ENCODE peak calls at places on chromosomes 5 and 9, in six cellular contexts. C is cardiac muscle cell; F is HEK293T; R is Calu3; W is stimulated activated CD4-positive, alpha-beta T cell treated with anti-CD3 and anti-CD28 coated beads, Interleukin-4, amount 100 ng/mL, for 24 hours; Q is NCI-H146. J is an unnamed sample.

GRCh38 chr9:95780751-95781150 is 94.7 kb upstream of the ERCC6L2 start:
- DNase-seq in C (no peak), F (no peak), R (no peak), W (no peak), Q (no peak), J (no peak)

GRCh38 chr9:107700902-107701301 is 211.3 kb upstream of the KLF4 start:
- DNase-seq in C (no peak), F (no peak), R (no peak), W (no peak), Q (no peak), J (no peak)

GRCh38 chr5:170135796-170136490 is 30.2 kb downstream of the FOXI1 start:
- DNase-seq in C (peak; percentile 10), F (no peak), R (no peak), W (no peak), Q (no peak), J (no peak)

GRCh38 chr9:4413856-4414255 is 76.4 kb upstream of the SLC1A1 start:
- DNase-seq in C (peak; percentile 17), F (no peak), R (no peak), W (no peak), Q (no peak), J (no peak)

GRCh38 chr9:15846611-15847010 is 293.8 kb downstream of the CCDC171 start:
- DNase-seq in C (no peak), F (no peak), R (no peak), W (no peak), Q (no peak), J (no peak)

GRCh38 chr5:139470821-139471300 is at the start of gene SMIM33:
- DNase-seq in C (no peak), F (no peak), R (no peak), W (peak; percentile 46), Q (no peak), J (no peak)

GRCh38 chr9:127968046-127968445 is 12.7 kb downstream of the EEIG1 start:
- DNase-seq in C (no peak), F (no peak), R (peak; percentile 78), W (peak; percentile 62), Q (no peak), J (no peak)

GRCh38 chr5:2751592-2752021 is at the start of gene IRX2:
- DNase-seq in C (peak; percentile 73), F (no peak), R (no peak), W (no peak), Q (no peak), J (no peak)

GRCh38 chr9:97807681-97808080 is 45.3 kb upstream of the FOXE1 start:
- DNase-seq in C (no peak), F (no peak), R (no peak), W (no peak), Q (peak; percentile 70), J (no peak)

GRCh38 chr9:121754655-121755436 is 103.4 kb downstream of the DAB2IP start:
- DNase-seq in C (no peak), F (no peak), R (no peak), W (no peak), Q (no peak), J (no peak)

GRCh38 chr9:109230277-109230676 is 63.2 kb upstream of the FRRS1L start:
- DNase-seq in C (no peak), F (no peak), R (no peak), W (no peak), Q (no peak), J (no peak)

GRCh38 chr5:82794876-82795275 is 282.3 kb downstream of the TMEM167A start:
- DNase-seq in C (no peak), F (no peak), R (no peak), W (no peak), Q (no peak), J (no peak)

GRCh38 chr5:139439013-139439903 is at the start of gene DNAJC18:
- DNase-seq in C (peak; percentile 93), F (peak; percentile 93), R (peak; percentile 91), W (peak; percentile 92), Q (peak; percentile 90), J (peak; percentile 91)

GRCh38 chr9:127926961-127927456 is 3.6 kb downstream of the PIP5KL1 start:
- DNase-seq in C (no peak), F (no peak), R (no peak), W (no peak), Q (peak; percentile 48), J (no peak)

GRCh38 chr5:158875272-158875679 is 224.4 kb downstream of the EBF1 start:
- DNase-seq in C (peak; percentile 39), F (no peak), R (no peak), W (no peak), Q (no peak), J (no peak)

GRCh38 chr9:126147186-126147585 is 179.4 kb upstream of the MVB12B start:
- DNase-seq in C (no peak), F (peak; percentile 12), R (no peak), W (no peak), Q (no peak), J (no peak)

GRCh38 chr9:99811172-99811571 is 10.5 kb upstream of the NR4A3 start:
- DNase-seq in C (no peak), F (no peak), R (no peak), W (no peak), Q (no peak), J (no peak)

GRCh38 chr9:113481176-113481805 is 17.8 kb downstream of the RGS3 start:
- DNase-seq in C (no peak), F (no peak), R (no peak), W (no peak), Q (peak; percentile 89), J (no peak)

GRCh38 chr5:113190347-113190746 is 213.7 kb downstream of the DCP2 start:
- DNase-seq in C (peak; percentile 22), F (no peak), R (no peak), W (no peak), Q (no peak), J (no peak)

GRCh38 chr5:7837401-7837800 is 13.5 kb downstream of the CFAP90 start:
- DNase-seq in C (no peak), F (no peak), R (no peak), W (no peak), Q (no peak), J (no peak)

GRCh38 chr5:14239951-14240350 is 96.8 kb downstream of the TRIO start:
- DNase-seq in C (no peak), F (no peak), R (no peak), W (no peak), Q (no peak), J (no peak)

GRCh38 chr5:67773439-67773988 is 442.0 kb upstream of the PIK3R1 start:
- DNase-seq in C (peak; percentile 85), F (no peak), R (peak; percentile 75), W (no peak), Q (peak; percentile 74), J (no peak)

GRCh38 chr5:9241459-9241858 is 304.4 kb downstream of the SEMA5A start:
- DNase-seq in C (no peak), F (no peak), R (no peak), W (no peak), Q (no peak), J (no peak)

GRCh38 chr5:155729684-155730059 is 597.3 kb upstream of the SGCD start:
- DNase-seq in C (peak; percentile 2), F (no peak), R (no peak), W (no peak), Q (no peak), J (no peak)

GRCh38 chr9:133519693-133520092 is 5.1 kb downstream of the MYMK start:
- DNase-seq in C (peak; percentile 18), F (no peak), R (no peak), W (no peak), Q (no peak), J (no peak)

GRCh38 chr5:134139377-134139851 is 24.9 kb downstream of the TCF7 start:
- DNase-seq in C (no peak), F (no peak), R (no peak), W (peak; percentile 2), Q (no peak), J (no peak)

GRCh38 chr9:33263131-33263935 is 1.2 kb downstream of the BAG1 start:
- DNase-seq in C (peak; percentile 24), F (no peak), R (no peak), W (peak; percentile 20), Q (peak; percentile 42), J (peak; percentile 54)

GRCh38 chr5:2357309-2357708 is 394.2 kb downstream of the IRX2 start:
- DNase-seq in C (no peak), F (no peak), R (no peak), W (no peak), Q (no peak), J (no peak)

GRCh38 chr9:124749284-124749683 is 21.8 kb downstream of the NR6A1 start:
- DNase-seq in C (no peak), F (no peak), R (no peak), W (no peak), Q (no peak), J (no peak)

GRCh38 chr5:81789033-81789432 is 38.1 kb upstream of the SSBP2 start:
- DNase-seq in C (peak; percentile 29), F (no peak), R (no peak), W (no peak), Q (no peak), J (no peak)

GRCh38 chr5:7927466-7928375 is 58.8 kb downstream of the MTRR start:
- DNase-seq in C (peak; percentile 67), F (peak; percentile 73), R (peak; percentile 70), W (peak; percentile 34), Q (peak; percentile 55), J (no peak)

GRCh38 chr5:5419291-5420210 is 2.9 kb upstream of the ICE1 start:
- DNase-seq in C (peak; percentile 74), F (peak; percentile 38), R (peak; percentile 4), W (no peak), Q (peak; percentile 44), J (no peak)

J was measured in right lobe of liver.